ENCODE peak calls at places on chromosomes 5 and 9, in nine cellular contexts. U is HepG2; B is stimulated activated CD8-positive, alpha-beta memory T cell treated with anti-CD3 and anti-CD28 coated beads, Interleukin-7, amount 100 ng/mL, for 48 hours; R is WTC11; X is NCI-H345; W is AG04450; S is suprapubic skin; N is BJ; A is HuH-7.5. Q is an unnamed sample.

GRCh38 chr5:116626272-116626723 is 51.7 kb upstream of the SEMA6A start:
- DNase-seq in U (no peak), B (no peak), R (no peak), X (peak), W (no peak), S (peak), N (no peak), A (no peak), Q (no peak)

GRCh38 chr5:140608730-140609520 is 24.1 kb downstream of the CD14 start:
- DNase-seq in U (no peak), B (no peak), R (no peak), X (no peak), W (no peak), S (peak), N (no peak), A (no peak), Q (no peak)

GRCh38 chr5:55406292-55406691 is 98.5 kb downstream of the MTREX start:
- DNase-seq in U (no peak), B (no peak), R (no peak), X (peak), W (no peak), S (no peak), N (no peak), A (no peak), Q (no peak)

GRCh38 chr5:71873202-71873601 is 154.1 kb downstream of the CARTPT start:
- DNase-seq in U (no peak), B (no peak), R (no peak), X (peak), W (no peak), S (no peak), N (no peak), A (no peak), Q (no peak)

GRCh38 chr9:116193636-116194035 is 40.0 kb downstream of the PAPPA start:
- DNase-seq in U (no peak), B (no peak), R (no peak), X (no peak), W (peak), S (no peak), N (peak), A (no peak), Q (no peak)

GRCh38 chr5:90050135-90050534 is 359.4 kb downstream of the CETN3 start:
- DNase-seq in U (no peak), B (no peak), R (no peak), X (no peak), W (no peak), S (no peak), N (no peak), A (no peak), Q (no peak)

GRCh38 chr5:171595801-171596231 is 176.4 kb downstream of the FGF18 start:
- DNase-seq in U (peak), B (peak), R (no peak), X (no peak), W (peak), S (no peak), N (peak), A (no peak), Q (no peak)

GRCh38 chr5:132419517-132420468 is 50.3 kb downstream of the SLC22A5 start:
- DNase-seq in U (peak), B (no peak), R (peak), X (peak), W (peak), S (peak), N (no peak), A (peak), Q (no peak)

GRCh38 chr5:177301503-177302165 is 1.9 kb downstream of the RAB24 start:
- DNase-seq in U (no peak), B (no peak), R (no peak), X (peak), W (no peak), S (peak), N (no peak), A (no peak), Q (no peak)

GRCh38 chr5:92678576-92679105 is 902.4 kb downstream of the NR2F1-AS1 start:
- DNase-seq in U (peak), B (no peak), R (no peak), X (no peak), W (no peak), S (no peak), N (no peak), A (no peak), Q (no peak)

GRCh38 chr5:4198461-4198860 is 602.8 kb downstream of the IRX1 start:
- DNase-seq in U (no peak), B (no peak), R (no peak), X (no peak), W (no peak), S (no peak), N (no peak), A (no peak), Q (no peak)

GRCh38 chr5:164763211-164763610 is 1257.8 kb downstream of the MAT2B start:
- DNase-seq in U (no peak), B (no peak), R (no peak), X (no peak), W (no peak), S (no peak), N (no peak), A (no peak), Q (no peak)

GRCh38 chr9:4826417-4827166 is 33.8 kb downstream of the RCL1 start:
- DNase-seq in U (no peak), B (no peak), R (no peak), X (no peak), W (no peak), S (no peak), N (no peak), A (no peak), Q (no peak)

GRCh38 chr5:6652025-6652424 is 18.8 kb downstream of the SRD5A1 start:
- DNase-seq in U (no peak), B (no peak), R (no peak), X (peak), W (no peak), S (no peak), N (no peak), A (no peak), Q (no peak)

GRCh38 chr5:116583085-116583766 is 8.6 kb upstream of the SEMA6A start:
- DNase-seq in U (no peak), B (no peak), R (no peak), X (no peak), W (no peak), S (no peak), N (no peak), A (no peak), Q (no peak)

GRCh38 chr5:128538249-128539037 is 398 bp upstream of the FBN2 start:
- DNase-seq in U (no peak), B (no peak), R (peak), X (peak), W (peak), S (no peak), N (peak), A (no peak), Q (peak)

GRCh38 chr5:107430077-107430625 is 240.6 kb downstream of the EFNA5 start:
- DNase-seq in U (no peak), B (no peak), R (no peak), X (no peak), W (no peak), S (no peak), N (no peak), A (no peak), Q (no peak)

GRCh38 chr9:128552744-128553221 is 396 bp downstream of the SPTAN1 start:
- DNase-seq in U (no peak), B (peak), R (peak), X (peak), W (no peak), S (peak), N (no peak), A (peak), Q (no peak)

GRCh38 chr9:86099695-86100364 is 472 bp upstream of the GOLM1 start:
- DNase-seq in U (no peak), B (no peak), R (peak), X (no peak), W (no peak), S (peak), N (no peak), A (peak), Q (no peak)

GRCh38 chr9:124392855-124393460 is 22.3 kb downstream of the PSMB7 start:
- DNase-seq in U (no peak), B (no peak), R (peak), X (peak), W (peak), S (no peak), N (peak), A (no peak), Q (no peak)

GRCh38 chr5:10756539-10756938 is 4.5 kb downstream of the DAP start:
- DNase-seq in U (no peak), B (no peak), R (no peak), X (no peak), W (no peak), S (no peak), N (no peak), A (no peak), Q (no peak)